ENCODE peak calls at places on chromosomes 1 and 21, in six cellular contexts. O is WERI-Rb-1, E is tibial nerve, N is mucosa of descending colon, D is HAP-1, K is aorta. F is an unnamed sample. For H3K36me3, the result is how much of the 10 kb centered on the place peaks cover.

GRCh38 chr1:52352690-52353089 is 13.3 kb downstream of the CC2D1B start:
- DNase-seq in O (no peak), E (no peak), N (no peak), D (no peak), K (no peak), F (no peak)

GRCh38 chr1:112508242-112509004 is at the start of gene WNT2B:
- DNase-seq in O (peak), E (no peak), N (peak), D (peak), K (peak), F (peak)

GRCh38 chr1:40133839-40134238 is 27.3 kb upstream of the RLF start:
- DNase-seq in O (no peak), E (no peak), N (no peak), D (no peak), K (no peak), F (no peak)

GRCh38 chr1:13824626-13825025 is 124.6 kb downstream of the PRDM2 start:
- DNase-seq in O (no peak), E (no peak), N (no peak), D (no peak), K (no peak), F (no peak)

GRCh38 chr1:209319549-209319948 is 264.0 kb upstream of the CAMK1G start:
- DNase-seq in O (no peak), E (no peak), N (no peak), D (no peak), K (no peak), F (no peak)

GRCh38 chr1:115826642-115827041 is 14.3 kb downstream of the NHLH2 start:
- DNase-seq in O (peak), E (no peak), N (no peak), D (no peak), K (no peak), F (peak)

GRCh38 chr1:210223174-210223904 is 9.3 kb upstream of the SERTAD4 start:
- DNase-seq in O (no peak), E (no peak), N (no peak), D (no peak), K (no peak), F (no peak)

GRCh38 chr1:235313931-235314678 is 13.9 kb downstream of the ARID4B start:
- DNase-seq in O (no peak), E (no peak), N (no peak), D (no peak), K (no peak), F (no peak)

GRCh38 chr1:169089776-169090175 is 16.7 kb upstream of the ATP1B1 start:
- DNase-seq in O (no peak), E (no peak), N (no peak), D (no peak), K (no peak), F (no peak)

GRCh38 chr1:71667224-71667623 is 586.4 kb upstream of the ZRANB2 start:
- DNase-seq in O (no peak), E (no peak), N (no peak), D (peak), K (no peak), F (no peak)

GRCh38 chr1:36387141-36387949 is 1.6 kb upstream of the STK40 start:
- DNase-seq in O (no peak), E (no peak), N (no peak), D (peak), K (peak), F (peak)

GRCh38 chr1:3429320-3429719 is 25.1 kb upstream of the ARHGEF16 start:
- DNase-seq in O (no peak), E (no peak), N (peak), D (no peak), K (no peak), F (no peak)

DNA sequence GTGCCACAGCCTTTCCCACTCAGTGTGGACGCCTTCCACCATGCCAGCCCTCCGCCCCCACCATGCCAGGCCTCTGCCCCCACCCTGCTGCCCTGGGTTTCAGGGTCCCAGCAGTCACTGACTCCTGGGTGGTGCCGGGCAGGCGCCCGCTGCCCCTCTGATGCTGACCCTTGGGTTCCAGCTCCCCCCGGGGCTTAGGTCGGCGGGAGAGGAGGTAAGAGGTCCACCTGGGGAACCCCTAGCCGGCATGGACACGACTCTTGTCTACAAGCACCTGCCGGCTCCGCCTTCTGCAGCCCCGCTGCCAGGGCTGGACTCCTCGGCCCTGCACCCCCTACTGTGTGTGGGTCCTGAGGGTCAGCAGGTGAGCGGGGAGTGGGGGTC is 7.0 kb upstream of the PFKL start:
- DNase-seq in O (no peak), E (no peak), N (peak), D (no peak), K (no peak), F (no peak)
- H3K36me3 ChIP-seq in O (under half), E (under half), N (under half), D (under half), K (under half), F (under half)

GRCh38 chr1:205710201-205711062 is 30.1 kb upstream of the SLC45A3 start:
- DNase-seq in O (no peak), E (no peak), N (no peak), D (no peak), K (no peak), F (no peak)
- H3K36me3 ChIP-seq in O (under half), E (under half), N (under half), D (half or more), K (under half), F (half or more)

DNA sequence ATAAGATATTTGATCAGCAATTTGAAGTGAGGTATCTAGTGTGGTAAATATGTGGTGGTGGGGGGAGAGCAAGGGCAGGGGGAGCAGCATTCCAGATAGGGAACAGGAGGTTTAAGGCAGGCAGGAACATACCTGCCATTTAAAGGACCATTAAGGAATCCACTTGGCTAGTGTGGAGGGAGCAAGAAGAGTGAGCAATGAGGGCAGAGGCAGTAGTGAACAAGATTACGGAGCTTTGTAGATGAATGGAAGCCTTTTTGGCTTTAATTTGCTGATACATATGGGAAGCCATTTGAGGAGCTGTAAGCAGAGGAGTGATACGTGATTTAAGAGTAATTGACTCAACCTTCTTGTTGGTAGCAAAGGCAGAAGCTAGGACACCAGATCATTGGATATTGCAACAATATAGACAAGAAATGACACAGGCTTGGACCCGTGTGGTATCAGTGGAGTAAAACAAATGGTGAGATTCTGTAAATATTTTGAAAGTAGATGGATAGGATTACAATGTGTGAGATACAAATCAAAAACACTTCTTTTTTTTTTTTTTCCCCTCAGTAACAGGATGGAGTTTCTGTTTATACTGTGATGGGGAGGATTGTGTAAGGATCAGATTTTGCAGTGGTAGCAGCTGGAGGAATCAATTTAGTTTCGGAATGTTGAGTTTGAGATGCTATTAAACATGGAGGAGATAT is 73.8 kb upstream of the B3GALT2 start:
- DNase-seq in O (no peak), E (no peak), N (no peak), D (no peak), K (no peak), F (no peak)
- H3K36me3 ChIP-seq in O (under half), E (under half), N (under half), D (under half), K (under half), F (under half)

GRCh38 chr21:45997205-45997494 is 15.6 kb downstream of the COL6A1 start:
- DNase-seq in O (no peak), E (no peak), N (peak), D (no peak), K (no peak), F (no peak)
- H3K36me3 ChIP-seq in O (under half), E (under half), N (under half), D (under half), K (under half), F (under half)

F was measured in endodermal cell.